ENCODE peak calls at places on chromosome 18, in ten cellular contexts. I is effector memory CD8-positive, alpha-beta T cell; O is right cardiac atrium; Y is transverse colon; K is stimulated activated CD8-positive, alpha-beta memory T cell treated with anti-CD3 and anti-CD28 coated beads, Interleukin-4, amount 100 ng/mL, for 1 hour; B is stimulated activated CD4-positive, alpha-beta T cell treated with anti-CD3 and anti-CD28 coated beads, TNF-alpha, amount 100 ng/mL, for 24 hours; E is stomach; H is mucosa of gallbladder; N is IMR-90; D is NCI-H2029. Q is an unnamed sample.

GRCh38 chr18:6859676-6860422 is 130.3 kb downstream of the ARHGAP28 start:
- DNase-seq in I (no peak), B (no peak), D (no peak), H (no peak), K (no peak), E (no peak), N (peak; percentile 39), O (no peak), Y (no peak), Q (peak; percentile 11)

GRCh38 chr18:3360211-3360610 is 89.8 kb upstream of the TGIF1 start:
- DNase-seq in E (no peak), O (no peak), D (no peak), K (no peak), H (no peak), I (no peak), B (no peak), N (no peak), Y (no peak), Q (no peak)

GRCh38 chr18:35387367-35387685 is 10.2 kb upstream of the ZNF396 start:
- DNase-seq in I (no peak), B (no peak), N (peak; percentile 46), H (no peak), Y (no peak), E (no peak), K (no peak), O (no peak), D (no peak), Q (no peak)

GRCh38 chr18:25247725-25248124 is 104.2 kb downstream of the ZNF521 start:
- DNase-seq in K (no peak), Y (no peak), B (no peak), I (no peak), H (no peak), E (no peak), N (peak; percentile 77), O (no peak), D (no peak), Q (no peak)

GRCh38 chr18:34548120-34548972 is 161.8 kb upstream of the DTNA start:
- DNase-seq in Y (no peak), N (no peak), B (no peak), O (no peak), K (no peak), I (no peak), H (no peak), E (no peak), D (no peak), Q (no peak)

GRCh38 chr18:34224423-34225217 is at the start of gene NOL4:
- DNase-seq in O (peak; percentile 35), K (no peak), B (no peak), I (no peak), D (peak; percentile 88), E (peak; percentile 45), N (no peak), Y (peak; percentile 60), H (no peak), Q (peak; percentile 67)

GRCh38 chr18:46096651-46097300 is 1.3 kb downstream of the ATP5F1A start:
- DNase-seq in E (no peak), H (no peak), K (no peak), N (no peak), I (no peak), B (no peak), Y (no peak), O (no peak), D (no peak), Q (no peak)

GRCh38 chr18:10230072-10230471 is 224.4 kb upstream of the APCDD1 start:
- DNase-seq in B (no peak), E (no peak), Y (no peak), K (no peak), I (no peak), H (no peak), D (no peak), N (peak; percentile 83), O (no peak), Q (peak; percentile 85)

GRCh38 chr18:58161659-58162058 is 117.6 kb downstream of the NEDD4L start:
- DNase-seq in B (no peak), E (no peak), D (peak; percentile 17), K (no peak), Y (peak; percentile 37), I (no peak), H (no peak), N (no peak), O (no peak), Q (peak; percentile 27)

GRCh38 chr18:58176915-58177717 is 133.1 kb downstream of the NEDD4L start:
- DNase-seq in B (no peak), Y (no peak), N (peak; percentile 95), E (no peak), I (no peak), K (no peak), D (no peak), H (peak; percentile 71), O (no peak), Q (no peak)

GRCh38 chr18:63137999-63138448 is 181.5 kb downstream of the BCL2 start:
- DNase-seq in O (no peak), I (peak; percentile 48), D (no peak), B (no peak), Y (no peak), N (no peak), E (no peak), K (no peak), H (no peak), Q (no peak)

GRCh38 chr18:59643740-59644139 is 53.5 kb downstream of the CCBE1 start:
- DNase-seq in E (no peak), I (no peak), O (no peak), H (no peak), Y (no peak), K (no peak), D (no peak), N (no peak), B (no peak), Q (no peak)

GRCh38 chr18:2884706-2885285 is 38.0 kb downstream of the EMILIN2 start:
- DNase-seq in K (no peak), B (no peak), D (no peak), I (no peak), H (no peak), N (no peak), E (no peak), Y (no peak), O (no peak), Q (no peak)

GRCh38 chr18:711330-711692 is 1.1 kb downstream of the ENOSF1 start:
- DNase-seq in H (no peak), E (no peak), I (no peak), K (no peak), N (no peak), O (no peak), D (no peak), Y (peak; percentile 13), B (no peak), Q (no peak)

GRCh38 chr18:48728204-48728833 is 189.5 kb downstream of the CTIF start:
- DNase-seq in O (peak; percentile 45), E (no peak), K (no peak), B (no peak), H (no peak), N (peak; percentile 99), D (peak; percentile 67), Y (no peak), I (no peak), Q (no peak)

GRCh38 chr18:6315556-6316331 is 99.0 kb downstream of the L3MBTL4 start:
- DNase-seq in I (no peak), O (no peak), K (no peak), H (peak; percentile 42), N (no peak), Y (peak; percentile 68), D (no peak), B (no peak), E (no peak), Q (peak; percentile 2)

Q was measured in SW480.